ENCODE peak calls at places on chromosomes 3 and 15, in six cellular contexts. One of them, this sample, is unnamed.

GRCh38 chr15:40982855-40983254 is 29.6 kb downstream of the CHAC1 start:
- DNase-seq in coronary artery: no peak
- DNase-seq in hepatocyte: no peak
- DNase-seq in germinal center: no peak
- DNase-seq in M059J: peak
- DNase-seq in ELR: peak
- DNase-seq in this sample: no peak

GRCh38 chr15:75723171-75723846 is 10.7 kb upstream of the CSPG4 start:
- DNase-seq in coronary artery: no peak
- DNase-seq in hepatocyte: peak
- DNase-seq in germinal center: no peak
- DNase-seq in M059J: no peak
- DNase-seq in ELR: no peak
- DNase-seq in this sample: no peak

GRCh38 chr3:113147608-113148306 is 63.6 kb upstream of the BOC start:
- DNase-seq in coronary artery: no peak
- DNase-seq in hepatocyte: peak
- DNase-seq in germinal center: no peak
- DNase-seq in M059J: no peak
- DNase-seq in ELR: no peak
- DNase-seq in this sample: no peak

GRCh38 chr15:77019476-77020331 is 24.8 kb downstream of the PSTPIP1 start:
- DNase-seq in coronary artery: no peak
- DNase-seq in hepatocyte: no peak
- DNase-seq in germinal center: no peak
- DNase-seq in M059J: peak
- DNase-seq in ELR: peak
- DNase-seq in this sample: no peak

GRCh38 chr3:184766555-184767261 is 45.3 kb upstream of the VPS8 start:
- DNase-seq in coronary artery: no peak
- DNase-seq in hepatocyte: no peak
- DNase-seq in germinal center: no peak
- DNase-seq in M059J: no peak
- DNase-seq in ELR: peak
- DNase-seq in this sample: no peak

GRCh38 chr3:156728267-156728985 is 54.0 kb downstream of the TIPARP start:
- DNase-seq in coronary artery: no peak
- DNase-seq in hepatocyte: peak
- DNase-seq in germinal center: no peak
- DNase-seq in M059J: peak
- DNase-seq in ELR: peak
- DNase-seq in this sample: no peak

GRCh38 chr15:60611592-60612346 is 132.8 kb upstream of the ICE2 start:
- DNase-seq in coronary artery: no peak
- DNase-seq in hepatocyte: no peak
- DNase-seq in germinal center: no peak
- DNase-seq in M059J: no peak
- DNase-seq in ELR: no peak
- DNase-seq in this sample: no peak

GRCh38 chr3:130688015-130688414 is 58.6 kb downstream of the PIK3R4 start:
- DNase-seq in coronary artery: no peak
- DNase-seq in hepatocyte: no peak
- DNase-seq in germinal center: no peak
- DNase-seq in M059J: no peak
- DNase-seq in ELR: no peak
- DNase-seq in this sample: no peak

GRCh38 chr3:38614091-38614490 is 35.4 kb downstream of the SCN5A start:
- DNase-seq in coronary artery: no peak
- DNase-seq in hepatocyte: no peak
- DNase-seq in germinal center: no peak
- DNase-seq in M059J: no peak
- DNase-seq in ELR: no peak
- DNase-seq in this sample: no peak

GRCh38 chr3:48446425-48447193 is at the start of gene ATRIP:
- DNase-seq in coronary artery: peak
- DNase-seq in hepatocyte: peak
- DNase-seq in germinal center: peak
- DNase-seq in M059J: peak
- DNase-seq in ELR: peak
- DNase-seq in this sample: peak

GRCh38 chr3:122112754-122113153 is 57.6 kb downstream of the CD86 start:
- DNase-seq in coronary artery: no peak
- DNase-seq in hepatocyte: no peak
- DNase-seq in germinal center: no peak
- DNase-seq in M059J: no peak
- DNase-seq in ELR: no peak
- DNase-seq in this sample: no peak

GRCh38 chr3:114377426-114377825 is 83.6 kb downstream of the TIGIT start:
- DNase-seq in coronary artery: no peak
- DNase-seq in hepatocyte: no peak
- DNase-seq in germinal center: no peak
- DNase-seq in M059J: no peak
- DNase-seq in ELR: no peak
- DNase-seq in this sample: no peak

GRCh38 chr3:46889381-46890110 is 12.0 kb downstream of the PTH1R start:
- DNase-seq in coronary artery: no peak
- DNase-seq in hepatocyte: peak
- DNase-seq in germinal center: no peak
- DNase-seq in M059J: no peak
- DNase-seq in ELR: no peak
- DNase-seq in this sample: no peak

GRCh38 chr3:108117245-108117644 is 26.4 kb upstream of the CD47 start:
- DNase-seq in coronary artery: no peak
- DNase-seq in hepatocyte: no peak
- DNase-seq in germinal center: no peak
- DNase-seq in M059J: peak
- DNase-seq in ELR: peak
- DNase-seq in this sample: no peak

GRCh38 chr3:52298147-52299098 is 10.8 kb downstream of the GLYCTK start:
- DNase-seq in coronary artery: no peak
- DNase-seq in hepatocyte: peak
- DNase-seq in germinal center: no peak
- DNase-seq in M059J: no peak
- DNase-seq in ELR: no peak
- DNase-seq in this sample: no peak

GRCh38 chr3:13686332-13686731 is 137.4 kb downstream of the FBLN2 start:
- DNase-seq in coronary artery: no peak
- DNase-seq in hepatocyte: no peak
- DNase-seq in germinal center: no peak
- DNase-seq in M059J: no peak
- DNase-seq in ELR: no peak
- DNase-seq in this sample: no peak

GRCh38 chr3:185653949-185654757 is 68.1 kb downstream of the SENP2 start:
- DNase-seq in coronary artery: no peak
- DNase-seq in hepatocyte: no peak
- DNase-seq in germinal center: no peak
- DNase-seq in M059J: no peak
- DNase-seq in ELR: no peak
- DNase-seq in this sample: no peak

GRCh38 chr3:71107926-71108325 is 475.6 kb downstream of the FOXP1 start:
- DNase-seq in coronary artery: no peak
- DNase-seq in hepatocyte: no peak
- DNase-seq in germinal center: no peak
- DNase-seq in M059J: no peak
- DNase-seq in ELR: no peak
- DNase-seq in this sample: no peak

GRCh38 chr3:108099679-108100428 is 9.0 kb upstream of the CD47 start:
- DNase-seq in coronary artery: no peak
- DNase-seq in hepatocyte: no peak
- DNase-seq in germinal center: no peak
- DNase-seq in M059J: no peak
- DNase-seq in ELR: no peak
- DNase-seq in this sample: no peak

GRCh38 chr3:89300519-89300918 is 193.1 kb downstream of the EPHA3 start:
- DNase-seq in coronary artery: no peak
- DNase-seq in hepatocyte: no peak
- DNase-seq in germinal center: no peak
- DNase-seq in M059J: no peak
- DNase-seq in ELR: no peak
- DNase-seq in this sample: no peak

GRCh38 chr15:69983696-69984265 is 113.9 kb downstream of the TLE3 start:
- DNase-seq in coronary artery: no peak
- DNase-seq in hepatocyte: no peak
- DNase-seq in germinal center: no peak
- DNase-seq in M059J: peak
- DNase-seq in ELR: peak
- DNase-seq in this sample: no peak

This sample was measured in GM18507.